ENCODE peak calls at places on chromosomes 13 and 19, in ten cellular contexts. One of them, this sample, is unnamed.
A peak's percentile ranks its signal among the peaks of the same experiment; 100 is the strongest.

GRCh38 chr19:33430674-33431277 is 57.3 kb downstream of the CEBPG start:
- DNase-seq in right cardiac atrium: peak; percentile 86
- DNase-seq in IMR-90: peak; percentile 61
- DNase-seq in mesenchymal stem cell: peak; percentile 62
- DNase-seq in PC-9: peak; percentile 63
- DNase-seq in NCI-H1048: peak; percentile 11
- DNase-seq in activated naive CD8-positive, alpha-beta T cell treated with anti-CD3 and anti-CD28 coated beads, Interleukin-2, amount 50 U/mL, for 24 hours: peak; percentile 72
- DNase-seq in NCI-H2081: peak; percentile 58
- DNase-seq in ovary: peak; percentile 43
- DNase-seq in activated T-cell treated with anti-CD3 and anti-CD28 coated beads for 24 hours: peak; percentile 42
- DNase-seq in this sample: peak; percentile 61

GRCh38 chr19:42386974-42387707 is 3.0 kb downstream of the CNFN start:
- DNase-seq in right cardiac atrium: peak; percentile 84
- DNase-seq in IMR-90: peak; percentile 33
- DNase-seq in mesenchymal stem cell: peak; percentile 70
- DNase-seq in PC-9: peak; percentile 69
- DNase-seq in NCI-H1048: no peak
- DNase-seq in activated naive CD8-positive, alpha-beta T cell treated with anti-CD3 and anti-CD28 coated beads, Interleukin-2, amount 50 U/mL, for 24 hours: peak; percentile 78
- DNase-seq in NCI-H2081: peak; percentile 59
- DNase-seq in ovary: no peak
- DNase-seq in activated T-cell treated with anti-CD3 and anti-CD28 coated beads for 24 hours: peak; percentile 49
- DNase-seq in this sample: peak; percentile 45

GRCh38 chr19:2575734-2576481 is 100.0 kb downstream of the GADD45B start:
- DNase-seq in right cardiac atrium: peak; percentile 96
- DNase-seq in IMR-90: peak; percentile 69
- DNase-seq in mesenchymal stem cell: peak; percentile 85
- DNase-seq in PC-9: no peak
- DNase-seq in NCI-H1048: no peak
- DNase-seq in activated naive CD8-positive, alpha-beta T cell treated with anti-CD3 and anti-CD28 coated beads, Interleukin-2, amount 50 U/mL, for 24 hours: no peak
- DNase-seq in NCI-H2081: no peak
- DNase-seq in ovary: peak; percentile 88
- DNase-seq in activated T-cell treated with anti-CD3 and anti-CD28 coated beads for 24 hours: no peak
- DNase-seq in this sample: peak; percentile 93

GRCh38 chr13:111940892-111941291 is 126.1 kb upstream of the SOX1 start:
- DNase-seq in right cardiac atrium: no peak
- DNase-seq in IMR-90: no peak
- DNase-seq in mesenchymal stem cell: no peak
- DNase-seq in PC-9: no peak
- DNase-seq in NCI-H1048: no peak
- DNase-seq in activated naive CD8-positive, alpha-beta T cell treated with anti-CD3 and anti-CD28 coated beads, Interleukin-2, amount 50 U/mL, for 24 hours: no peak
- DNase-seq in NCI-H2081: no peak
- DNase-seq in ovary: no peak
- DNase-seq in activated T-cell treated with anti-CD3 and anti-CD28 coated beads for 24 hours: no peak
- DNase-seq in this sample: no peak

GRCh38 chr13:99386495-99386894 is 79.3 kb upstream of the GPR183 start:
- DNase-seq in right cardiac atrium: no peak
- DNase-seq in IMR-90: no peak
- DNase-seq in mesenchymal stem cell: no peak
- DNase-seq in PC-9: no peak
- DNase-seq in NCI-H1048: no peak
- DNase-seq in activated naive CD8-positive, alpha-beta T cell treated with anti-CD3 and anti-CD28 coated beads, Interleukin-2, amount 50 U/mL, for 24 hours: peak; percentile 5
- DNase-seq in NCI-H2081: no peak
- DNase-seq in ovary: no peak
- DNase-seq in activated T-cell treated with anti-CD3 and anti-CD28 coated beads for 24 hours: no peak
- DNase-seq in this sample: no peak

GRCh38 chr19:42114412-42114811 is 17.8 kb downstream of the POU2F2 start:
- DNase-seq in right cardiac atrium: no peak
- DNase-seq in IMR-90: no peak
- DNase-seq in mesenchymal stem cell: peak; percentile 64
- DNase-seq in PC-9: no peak
- DNase-seq in NCI-H1048: no peak
- DNase-seq in activated naive CD8-positive, alpha-beta T cell treated with anti-CD3 and anti-CD28 coated beads, Interleukin-2, amount 50 U/mL, for 24 hours: no peak
- DNase-seq in NCI-H2081: no peak
- DNase-seq in ovary: no peak
- DNase-seq in activated T-cell treated with anti-CD3 and anti-CD28 coated beads for 24 hours: no peak
- DNase-seq in this sample: no peak

GRCh38 chr19:8224394-8225145 is 15.4 kb downstream of the CERS4 start:
- DNase-seq in right cardiac atrium: peak; percentile 67
- DNase-seq in IMR-90: no peak
- DNase-seq in mesenchymal stem cell: no peak
- DNase-seq in PC-9: no peak
- DNase-seq in NCI-H1048: no peak
- DNase-seq in activated naive CD8-positive, alpha-beta T cell treated with anti-CD3 and anti-CD28 coated beads, Interleukin-2, amount 50 U/mL, for 24 hours: no peak
- DNase-seq in NCI-H2081: no peak
- DNase-seq in ovary: no peak
- DNase-seq in activated T-cell treated with anti-CD3 and anti-CD28 coated beads for 24 hours: no peak
- DNase-seq in this sample: no peak

GRCh38 chr19:14048439-14049153 is 13.3 kb downstream of the PALM3 start:
- DNase-seq in right cardiac atrium: peak; percentile 80
- DNase-seq in IMR-90: no peak
- DNase-seq in mesenchymal stem cell: peak; percentile 88
- DNase-seq in PC-9: peak; percentile 56
- DNase-seq in NCI-H1048: no peak
- DNase-seq in activated naive CD8-positive, alpha-beta T cell treated with anti-CD3 and anti-CD28 coated beads, Interleukin-2, amount 50 U/mL, for 24 hours: peak; percentile 86
- DNase-seq in NCI-H2081: peak; percentile 24
- DNase-seq in ovary: no peak
- DNase-seq in activated T-cell treated with anti-CD3 and anti-CD28 coated beads for 24 hours: peak; percentile 73
- DNase-seq in this sample: no peak

GRCh38 chr13:112885782-112886268 is 83.2 kb upstream of the MCF2L start:
- DNase-seq in right cardiac atrium: peak; percentile 94
- DNase-seq in IMR-90: peak; percentile 87
- DNase-seq in mesenchymal stem cell: peak; percentile 88
- DNase-seq in PC-9: no peak
- DNase-seq in NCI-H1048: peak; percentile 38
- DNase-seq in activated naive CD8-positive, alpha-beta T cell treated with anti-CD3 and anti-CD28 coated beads, Interleukin-2, amount 50 U/mL, for 24 hours: no peak
- DNase-seq in NCI-H2081: peak; percentile 92
- DNase-seq in ovary: peak; percentile 59
- DNase-seq in activated T-cell treated with anti-CD3 and anti-CD28 coated beads for 24 hours: no peak
- DNase-seq in this sample: peak; percentile 91

GRCh38 chr13:41006951-41007350 is 12.2 kb downstream of the ELF1 start:
- DNase-seq in right cardiac atrium: no peak
- DNase-seq in IMR-90: no peak
- DNase-seq in mesenchymal stem cell: no peak
- DNase-seq in PC-9: no peak
- DNase-seq in NCI-H1048: no peak
- DNase-seq in activated naive CD8-positive, alpha-beta T cell treated with anti-CD3 and anti-CD28 coated beads, Interleukin-2, amount 50 U/mL, for 24 hours: no peak
- DNase-seq in NCI-H2081: no peak
- DNase-seq in ovary: no peak
- DNase-seq in activated T-cell treated with anti-CD3 and anti-CD28 coated beads for 24 hours: no peak
- DNase-seq in this sample: no peak

GRCh38 chr19:46787331-46788100 is 878 bp downstream of the SLC1A5 start:
- DNase-seq in right cardiac atrium: peak; percentile 88
- DNase-seq in IMR-90: peak; percentile 63
- DNase-seq in mesenchymal stem cell: peak; percentile 79
- DNase-seq in PC-9: peak; percentile 61
- DNase-seq in NCI-H1048: no peak
- DNase-seq in activated naive CD8-positive, alpha-beta T cell treated with anti-CD3 and anti-CD28 coated beads, Interleukin-2, amount 50 U/mL, for 24 hours: peak; percentile 46
- DNase-seq in NCI-H2081: peak; percentile 28
- DNase-seq in ovary: peak; percentile 73
- DNase-seq in activated T-cell treated with anti-CD3 and anti-CD28 coated beads for 24 hours: no peak
- DNase-seq in this sample: peak; percentile 78

GRCh38 chr19:13781547-13781946 is 7.3 kb downstream of the C19orf53 start:
- DNase-seq in right cardiac atrium: peak; percentile 90
- DNase-seq in IMR-90: peak; percentile 81
- DNase-seq in mesenchymal stem cell: peak; percentile 96
- DNase-seq in PC-9: no peak
- DNase-seq in NCI-H1048: no peak
- DNase-seq in activated naive CD8-positive, alpha-beta T cell treated with anti-CD3 and anti-CD28 coated beads, Interleukin-2, amount 50 U/mL, for 24 hours: no peak
- DNase-seq in NCI-H2081: peak; percentile 9
- DNase-seq in ovary: peak; percentile 87
- DNase-seq in activated T-cell treated with anti-CD3 and anti-CD28 coated beads for 24 hours: no peak
- DNase-seq in this sample: peak; percentile 86

GRCh38 chr13:21670006-21670882 is 629 bp upstream of the FGF9 start:
- DNase-seq in right cardiac atrium: peak; percentile 89
- DNase-seq in IMR-90: peak; percentile 48
- DNase-seq in mesenchymal stem cell: peak; percentile 69
- DNase-seq in PC-9: no peak
- DNase-seq in NCI-H1048: peak; percentile 60
- DNase-seq in activated naive CD8-positive, alpha-beta T cell treated with anti-CD3 and anti-CD28 coated beads, Interleukin-2, amount 50 U/mL, for 24 hours: peak; percentile 66
- DNase-seq in NCI-H2081: peak; percentile 61
- DNase-seq in ovary: peak; percentile 57
- DNase-seq in activated T-cell treated with anti-CD3 and anti-CD28 coated beads for 24 hours: no peak
- DNase-seq in this sample: peak; percentile 52

GRCh38 chr13:30037306-30037705 is 186.9 kb upstream of the UBL3 start:
- DNase-seq in right cardiac atrium: no peak
- DNase-seq in IMR-90: no peak
- DNase-seq in mesenchymal stem cell: no peak
- DNase-seq in PC-9: no peak
- DNase-seq in NCI-H1048: no peak
- DNase-seq in activated naive CD8-positive, alpha-beta T cell treated with anti-CD3 and anti-CD28 coated beads, Interleukin-2, amount 50 U/mL, for 24 hours: no peak
- DNase-seq in NCI-H2081: no peak
- DNase-seq in ovary: no peak
- DNase-seq in activated T-cell treated with anti-CD3 and anti-CD28 coated beads for 24 hours: no peak
- DNase-seq in this sample: no peak

GRCh38 chr19:10603873-10604459 is 16.9 kb upstream of the AP1M2 start:
- DNase-seq in right cardiac atrium: no peak
- DNase-seq in IMR-90: no peak
- DNase-seq in mesenchymal stem cell: peak; percentile 48
- DNase-seq in PC-9: peak; percentile 92
- DNase-seq in NCI-H1048: no peak
- DNase-seq in activated naive CD8-positive, alpha-beta T cell treated with anti-CD3 and anti-CD28 coated beads, Interleukin-2, amount 50 U/mL, for 24 hours: peak; percentile 34
- DNase-seq in NCI-H2081: no peak
- DNase-seq in ovary: no peak
- DNase-seq in activated T-cell treated with anti-CD3 and anti-CD28 coated beads for 24 hours: peak; percentile 19
- DNase-seq in this sample: peak; percentile 55

GRCh38 chr19:47240996-47241918 is 10.3 kb upstream of the BBC3 start:
- DNase-seq in right cardiac atrium: peak; percentile 84
- DNase-seq in IMR-90: peak; percentile 79
- DNase-seq in mesenchymal stem cell: peak; percentile 87
- DNase-seq in PC-9: peak; percentile 76
- DNase-seq in NCI-H1048: peak; percentile 40
- DNase-seq in activated naive CD8-positive, alpha-beta T cell treated with anti-CD3 and anti-CD28 coated beads, Interleukin-2, amount 50 U/mL, for 24 hours: peak; percentile 86
- DNase-seq in NCI-H2081: peak; percentile 83
- DNase-seq in ovary: peak; percentile 75
- DNase-seq in activated T-cell treated with anti-CD3 and anti-CD28 coated beads for 24 hours: peak; percentile 76
- DNase-seq in this sample: peak; percentile 72

GRCh38 chr19:55369651-55370304 is 485 bp downstream of the IL11 start:
- DNase-seq in right cardiac atrium: no peak
- DNase-seq in IMR-90: peak; percentile 76
- DNase-seq in mesenchymal stem cell: peak; percentile 85
- DNase-seq in PC-9: no peak
- DNase-seq in NCI-H1048: no peak
- DNase-seq in activated naive CD8-positive, alpha-beta T cell treated with anti-CD3 and anti-CD28 coated beads, Interleukin-2, amount 50 U/mL, for 24 hours: peak; percentile 50
- DNase-seq in NCI-H2081: no peak
- DNase-seq in ovary: no peak
- DNase-seq in activated T-cell treated with anti-CD3 and anti-CD28 coated beads for 24 hours: no peak
- DNase-seq in this sample: peak; percentile 70

GRCh38 chr13:75906315-75906714 is 270.2 kb downstream of the LMO7 start:
- DNase-seq in right cardiac atrium: no peak
- DNase-seq in IMR-90: no peak
- DNase-seq in mesenchymal stem cell: no peak
- DNase-seq in PC-9: no peak
- DNase-seq in NCI-H1048: no peak
- DNase-seq in activated naive CD8-positive, alpha-beta T cell treated with anti-CD3 and anti-CD28 coated beads, Interleukin-2, amount 50 U/mL, for 24 hours: no peak
- DNase-seq in NCI-H2081: no peak
- DNase-seq in ovary: no peak
- DNase-seq in activated T-cell treated with anti-CD3 and anti-CD28 coated beads for 24 hours: no peak
- DNase-seq in this sample: no peak

GRCh38 chr13:43368003-43368402 is 344.6 kb downstream of the DNAJC15 start:
- DNase-seq in right cardiac atrium: no peak
- DNase-seq in IMR-90: peak; percentile 57
- DNase-seq in mesenchymal stem cell: peak; percentile 60
- DNase-seq in PC-9: peak; percentile 40
- DNase-seq in NCI-H1048: no peak
- DNase-seq in activated naive CD8-positive, alpha-beta T cell treated with anti-CD3 and anti-CD28 coated beads, Interleukin-2, amount 50 U/mL, for 24 hours: no peak
- DNase-seq in NCI-H2081: no peak
- DNase-seq in ovary: no peak
- DNase-seq in activated T-cell treated with anti-CD3 and anti-CD28 coated beads for 24 hours: no peak
- DNase-seq in this sample: peak; percentile 81

GRCh38 chr13:24271611-24272451 is 37.5 kb upstream of the C1QTNF9 start:
- DNase-seq in right cardiac atrium: peak; percentile 88
- DNase-seq in IMR-90: peak; percentile 76
- DNase-seq in mesenchymal stem cell: peak; percentile 68
- DNase-seq in PC-9: no peak
- DNase-seq in NCI-H1048: no peak
- DNase-seq in activated naive CD8-positive, alpha-beta T cell treated with anti-CD3 and anti-CD28 coated beads, Interleukin-2, amount 50 U/mL, for 24 hours: no peak
- DNase-seq in NCI-H2081: no peak
- DNase-seq in ovary: peak; percentile 79
- DNase-seq in activated T-cell treated with anti-CD3 and anti-CD28 coated beads for 24 hours: no peak
- DNase-seq in this sample: peak; percentile 97

GRCh38 chr13:21668665-21669599 is 1.9 kb upstream of the FGF9 start:
- DNase-seq in right cardiac atrium: peak; percentile 62
- DNase-seq in IMR-90: peak; percentile 69
- DNase-seq in mesenchymal stem cell: peak; percentile 36
- DNase-seq in PC-9: no peak
- DNase-seq in NCI-H1048: no peak
- DNase-seq in activated naive CD8-positive, alpha-beta T cell treated with anti-CD3 and anti-CD28 coated beads, Interleukin-2, amount 50 U/mL, for 24 hours: peak; percentile 41
- DNase-seq in NCI-H2081: peak; percentile 29
- DNase-seq in ovary: peak; percentile 40
- DNase-seq in activated T-cell treated with anti-CD3 and anti-CD28 coated beads for 24 hours: no peak
- DNase-seq in this sample: peak; percentile 36

GRCh38 chr13:46149272-46150133 is 32.5 kb downstream of the LCP1 start:
- DNase-seq in right cardiac atrium: peak; percentile 49
- DNase-seq in IMR-90: peak; percentile 12
- DNase-seq in mesenchymal stem cell: no peak
- DNase-seq in PC-9: no peak
- DNase-seq in NCI-H1048: no peak
- DNase-seq in activated naive CD8-positive, alpha-beta T cell treated with anti-CD3 and anti-CD28 coated beads, Interleukin-2, amount 50 U/mL, for 24 hours: peak; percentile 46
- DNase-seq in NCI-H2081: no peak
- DNase-seq in ovary: no peak
- DNase-seq in activated T-cell treated with anti-CD3 and anti-CD28 coated beads for 24 hours: no peak
- DNase-seq in this sample: no peak

This sample was measured in fibroblast of villous mesenchyme.